ENCODE peak calls at places on chromosome 1, in six cellular contexts. One of them, this sample, is unnamed.

GRCh38 chr1:3700631-3701030 is 48.3 kb downstream of the TP73 start:
- DNase-seq in dorsolateral prefrontal cortex: no peak
- DNase-seq in ELR: no peak
- DNase-seq in fibroblast of lung: no peak
- DNase-seq in GM12891: no peak
- DNase-seq in posterior vena cava: no peak
- DNase-seq in this sample: no peak

GRCh38 chr1:204102719-204103118 is 29.8 kb downstream of the SOX13 start:
- DNase-seq in dorsolateral prefrontal cortex: no peak
- DNase-seq in ELR: peak
- DNase-seq in fibroblast of lung: no peak
- DNase-seq in GM12891: no peak
- DNase-seq in posterior vena cava: no peak
- DNase-seq in this sample: no peak

GRCh38 chr1:6445062-6445763 is 20.6 kb downstream of the ESPN start:
- DNase-seq in dorsolateral prefrontal cortex: no peak
- DNase-seq in ELR: peak
- DNase-seq in fibroblast of lung: peak
- DNase-seq in GM12891: no peak
- DNase-seq in posterior vena cava: no peak
- DNase-seq in this sample: no peak

GRCh38 chr1:241531195-241532172 is 694 bp upstream of the KMO start:
- DNase-seq in dorsolateral prefrontal cortex: no peak
- DNase-seq in ELR: peak
- DNase-seq in fibroblast of lung: peak
- DNase-seq in GM12891: no peak
- DNase-seq in posterior vena cava: no peak
- DNase-seq in this sample: peak

GRCh38 chr1:26700711-26701110 is 4.9 kb downstream of the ARID1A start:
- DNase-seq in dorsolateral prefrontal cortex: no peak
- DNase-seq in ELR: peak
- DNase-seq in fibroblast of lung: peak
- DNase-seq in GM12891: no peak
- DNase-seq in posterior vena cava: no peak
- DNase-seq in this sample: no peak

GRCh38 chr1:9293512-9294439 is 1.1 kb downstream of the SPSB1 start:
- DNase-seq in dorsolateral prefrontal cortex: no peak
- DNase-seq in ELR: peak
- DNase-seq in fibroblast of lung: peak
- DNase-seq in GM12891: no peak
- DNase-seq in posterior vena cava: no peak
- DNase-seq in this sample: no peak

GRCh38 chr1:62090016-62090415 is 104.6 kb upstream of the L1TD1 start:
- DNase-seq in dorsolateral prefrontal cortex: no peak
- DNase-seq in ELR: no peak
- DNase-seq in fibroblast of lung: no peak
- DNase-seq in GM12891: no peak
- DNase-seq in posterior vena cava: no peak
- DNase-seq in this sample: no peak

GRCh38 chr1:94648225-94649007 is 106.9 kb upstream of the F3 start:
- DNase-seq in dorsolateral prefrontal cortex: no peak
- DNase-seq in ELR: peak
- DNase-seq in fibroblast of lung: peak
- DNase-seq in GM12891: no peak
- DNase-seq in posterior vena cava: peak
- DNase-seq in this sample: peak

GRCh38 chr1:218865591-218865990 is 308.1 kb upstream of the LYPLAL1 start:
- DNase-seq in dorsolateral prefrontal cortex: no peak
- DNase-seq in ELR: peak
- DNase-seq in fibroblast of lung: peak
- DNase-seq in GM12891: no peak
- DNase-seq in posterior vena cava: no peak
- DNase-seq in this sample: no peak

This sample was measured in stromal cell of bone marrow.